ENCODE peak calls at places on chromosomes 3 and 15, in four cellular contexts. J is WTC11, F is HepG2, S is K562. I is an unnamed sample.

GRCh38 chr3:39907981-39908380 is 98.6 kb downstream of the MYRIP start:
- DNase-seq in S (no peak), F (no peak), J (no peak), I (no peak)

GRCh38 chr3:131711114-131711786 is 208.5 kb upstream of the MRPL3 start:
- DNase-seq in F (no peak), S (no peak), J (no peak), I (no peak)

GRCh38 chr3:52289747-52290595 is 2.3 kb downstream of the GLYCTK start:
- DNase-seq in S (no peak), F (peak; percentile 97), J (no peak), I (no peak)

GRCh38 chr3:194322701-194323174 is 28.4 kb downstream of the CPN2 start:
- DNase-seq in J (no peak), S (peak; percentile 29), F (peak; percentile 50), I (no peak)

GRCh38 chr3:30908466-30909037 is 14.1 kb upstream of the GADL1 start:
- DNase-seq in J (no peak), F (no peak), S (no peak), I (no peak)

GRCh38 chr15:56893349-56893678 is 25.1 kb upstream of the TCF12 start:
- DNase-seq in J (no peak), S (no peak), F (no peak), I (no peak)

GRCh38 chr3:194078046-194078445 is 57.9 kb upstream of the HES1 start:
- DNase-seq in S (no peak), J (no peak), F (no peak), I (no peak)

GRCh38 chr3:155846119-155846518 is 8.1 kb downstream of the SLC33A1 start:
- DNase-seq in S (no peak), J (no peak), F (no peak), I (no peak)

GRCh38 chr15:94524565-94524964 is 293.2 kb downstream of the MCTP2 start:
- DNase-seq in J (no peak), S (no peak), F (no peak), I (no peak)

GRCh38 chr3:142888099-142888483 is 792 bp downstream of the PCOLCE2 start:
- DNase-seq in S (no peak), J (no peak), F (no peak), I (peak; percentile 84)

GRCh38 chr3:138081371-138082084 is 33.9 kb downstream of the DZIP1L start:
- DNase-seq in F (no peak), J (no peak), S (no peak), I (no peak)

GRCh38 chr15:41417418-41417811 is 520 bp downstream of the RTF1 start:
- DNase-seq in J (no peak), S (peak; percentile 77), F (no peak), I (no peak)

GRCh38 chr3:120496278-120496975 is 45.6 kb upstream of the FSTL1 start:
- DNase-seq in J (no peak), S (no peak), F (no peak), I (no peak)

GRCh38 chr3:126555795-126556636 is 2.7 kb downstream of the C3orf22 start:
- DNase-seq in S (no peak), J (no peak), F (no peak), I (no peak)

GRCh38 chr3:29354894-29355293 is 74.0 kb downstream of the RBMS3 start:
- DNase-seq in F (no peak), J (no peak), S (no peak), I (no peak)

GRCh38 chr15:83278191-83278590 is 6.3 kb downstream of the BNC1 start:
- DNase-seq in S (no peak), F (no peak), J (no peak), I (no peak)

GRCh38 chr3:119293761-119294401 is at the start of gene ARHGAP31:
- DNase-seq in S (peak; percentile 8), F (peak; percentile 4), J (peak; percentile 63), I (peak; percentile 58)

GRCh38 chr3:104102386-104102785 is 1264.3 kb upstream of the ALCAM start:
- DNase-seq in J (no peak), F (peak; percentile 29), S (no peak), I (peak; percentile 26)

GRCh38 chr3:131630117-131630516 is 127.3 kb upstream of the MRPL3 start:
- DNase-seq in S (no peak), J (no peak), F (no peak), I (no peak)

GRCh38 chr3:25472153-25472552 is 44.1 kb downstream of the RARB start:
- DNase-seq in S (peak; percentile 40), F (no peak), J (no peak), I (no peak)

GRCh38 chr3:122560680-122561079 is 3.4 kb downstream of the PARP9 start:
- DNase-seq in S (no peak), F (peak; percentile 58), J (no peak), I (peak; percentile 41)

GRCh38 chr3:9893739-9894138 is 3.3 kb downstream of the JAGN1 start:
- DNase-seq in F (no peak), S (no peak), J (no peak), I (no peak)

GRCh38 chr15:71272932-71273331 is 157.7 kb downstream of the THSD4 start:
- DNase-seq in F (no peak), S (no peak), J (no peak), I (no peak)

GRCh38 chr15:96325579-96326331 is 4.7 kb upstream of the NR2F2 start:
- DNase-seq in S (no peak), F (no peak), J (no peak), I (no peak)

GRCh38 chr3:69137006-69137405 is 14.6 kb upstream of the LMOD3 start:
- DNase-seq in F (no peak), S (no peak), J (no peak), I (no peak)

GRCh38 chr3:138364356-138365252 is 16.2 kb downstream of the MRAS start:
- DNase-seq in J (no peak), S (no peak), F (no peak), I (no peak)

GRCh38 chr3:139198929-139199328 is 144.9 kb upstream of the MRPS22 start:
- DNase-seq in S (no peak), J (no peak), F (no peak), I (no peak)

GRCh38 chr3:107271787-107272387 is 105.4 kb upstream of the CCDC54 start:
- DNase-seq in S (peak; percentile 14), J (no peak), F (peak; percentile 18), I (peak; percentile 40)

GRCh38 chr3:38597502-38598060 is 51.9 kb downstream of the SCN5A start:
- DNase-seq in F (no peak), J (no peak), S (no peak), I (no peak)

GRCh38 chr15:60004846-60005351 is 788 bp downstream of the FOXB1 start:
- DNase-seq in J (peak; percentile 41), F (no peak), S (no peak), I (no peak)

GRCh38 chr15:91908401-91908800 is 54.9 kb downstream of the SLCO3A1 start:
- DNase-seq in J (no peak), S (no peak), F (no peak), I (no peak)

GRCh38 chr15:80744411-80744810 is 34.8 kb upstream of the CEMIP start:
- DNase-seq in J (no peak), S (no peak), F (no peak), I (no peak)

GRCh38 chr3:157374931-157375330 is 61.7 kb upstream of the PTX3 start:
- DNase-seq in J (no peak), F (no peak), S (no peak), I (no peak)

GRCh38 chr15:88890495-88890894 is 4.8 kb downstream of the HAPLN3 start:
- DNase-seq in J (no peak), F (no peak), S (no peak), I (no peak)

GRCh38 chr3:107938128-107938527 is 152.7 kb downstream of the CD47 start:
- DNase-seq in J (peak; percentile 32), F (peak; percentile 4), S (no peak), I (peak; percentile 9)

GRCh38 chr15:63156086-63156707 is 1.1 kb downstream of the RPS27L start:
- DNase-seq in F (no peak), S (no peak), J (no peak), I (no peak)

GRCh38 chr15:63156708-63157065 is 590 bp downstream of the RPS27L start:
- DNase-seq in F (peak; percentile 25), S (peak; percentile 27), J (no peak), I (peak; percentile 14)

GRCh38 chr15:63157891-63158431 is 684 bp upstream of the RPS27L start:
- DNase-seq in J (no peak), S (peak; percentile 44), F (peak; percentile 70), I (peak; percentile 23)

GRCh38 chr15:63157066-63157890 is at the start of gene RPS27L:
- DNase-seq in S (peak; percentile 84), J (peak; percentile 94), F (peak; percentile 88), I (peak; percentile 77)

GRCh38 chr15:63160638-63161037 is 3.4 kb upstream of the RPS27L start:
- DNase-seq in F (no peak), J (no peak), S (no peak), I (no peak)
- TF ChIP-seq ELF4 in F (no peak), J (no peak), S (no peak), I (no peak)

DNA sequence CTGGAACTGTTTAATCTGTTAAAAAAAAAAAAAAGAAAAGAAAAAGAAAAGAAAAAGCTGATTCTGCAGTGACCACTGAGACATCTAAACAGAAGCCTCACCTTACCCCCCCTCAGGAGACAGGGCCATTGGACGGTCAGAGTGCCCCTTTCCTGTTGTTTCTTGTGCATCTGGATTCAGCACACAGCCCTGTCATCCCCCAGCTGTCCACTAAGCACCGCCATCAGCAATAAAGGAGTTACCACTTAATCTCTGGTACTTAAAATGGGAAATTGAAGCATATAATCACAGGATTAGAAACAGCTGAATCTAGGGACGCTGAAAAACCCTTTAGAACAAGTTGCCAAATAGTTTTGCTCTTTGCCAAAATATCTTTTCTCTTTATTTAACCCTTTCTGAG is 62.5 kb downstream of the TRIM69 start:
- DNase-seq in F (peak; percentile 15), S (peak; percentile 39), J (no peak), I (peak; percentile 8)
- TF ChIP-seq ELF4 in F (no peak), S (no peak), J (no peak), I (no peak)

DNA sequence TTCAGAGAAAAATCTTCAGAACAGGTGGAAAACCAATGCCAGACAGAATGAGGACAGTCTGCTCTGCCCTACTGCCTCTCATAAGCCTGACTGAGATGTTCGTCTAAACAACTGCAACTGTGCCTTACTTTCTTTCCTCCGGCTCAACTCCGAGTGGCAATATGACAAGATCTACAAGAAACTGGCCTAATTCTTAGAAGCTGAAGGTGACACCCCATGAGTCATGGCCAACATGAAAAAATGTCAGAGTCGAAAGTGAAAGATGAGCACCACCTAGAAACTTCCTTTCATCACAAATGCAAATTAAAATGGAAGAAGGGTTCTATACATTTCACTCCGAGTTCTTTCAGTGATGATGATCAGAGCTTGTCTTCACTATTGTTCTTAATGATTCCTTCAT is 12.9 kb downstream of the PCYT1A start:
- DNase-seq in S (peak; percentile 42), F (no peak), J (no peak), I (no peak)
- TF ChIP-seq ELF4 in S (no peak), F (no peak), J (no peak), I (no peak)

GRCh38 chr3:182248349-182248880 is 536.7 kb downstream of the SOX2 start:
- DNase-seq in F (peak; percentile 34), S (peak; percentile 36), J (no peak), I (peak; percentile 9)
- TF ChIP-seq ELF4 in F (no peak), S (no peak), J (no peak), I (no peak)

GRCh38 chr3:44845528-44846520 is 15.9 kb upstream of the TMEM42 start:
- DNase-seq in S (no peak), J (no peak), F (no peak), I (no peak)
- TF ChIP-seq ELF4 in S (no peak), J (no peak), F (no peak), I (no peak)

GRCh38 chr15:79093352-79093935 is 2.9 kb upstream of the RASGRF1 start:
- DNase-seq in S (no peak), J (no peak), F (no peak), I (no peak)
- TF ChIP-seq ELF4 in S (no peak), J (no peak), F (no peak), I (no peak)